ENCODE peak calls at places on chromosome 20, in nine cellular contexts. I is smooth muscle cell of the brain vasculature; W is uterus; Q is activated CD4-positive, alpha-beta T cell treated with anti-CD3 and anti-CD28 coated beads for 36 hours; K is H9; B is NCI-H1105; T is fibroblast of pulmonary artery; G is germinal center; L is stomach. M is an unnamed sample.

GRCh38 chr20:51434556-51435256 is 107.8 kb downstream of the NFATC2 start:
- DNase-seq in K (no peak), B (no peak), I (no peak), Q (no peak), G (no peak), W (no peak), T (peak), L (no peak), M (no peak)

GRCh38 chr20:35617397-35618031 is 1.9 kb downstream of the SPAG4 start:
- DNase-seq in W (peak), L (peak), G (peak), B (peak), Q (peak), K (peak), T (peak), I (no peak), M (peak)

GRCh38 chr20:49993301-49993751 is 10.5 kb downstream of the SNAI1 start:
- DNase-seq in T (peak), B (no peak), L (no peak), G (peak), K (no peak), W (no peak), I (no peak), Q (no peak), M (no peak)

GRCh38 chr20:571754-572331 is 28.3 kb upstream of the CSNK2A1 start:
- DNase-seq in G (no peak), K (peak), Q (no peak), W (peak), B (no peak), I (no peak), L (peak), T (peak), M (peak)

GRCh38 chr20:43947316-43947710 is 32.7 kb downstream of the TOX2 start:
- DNase-seq in T (no peak), G (no peak), L (no peak), B (no peak), W (no peak), I (no peak), Q (no peak), K (no peak), M (no peak)

GRCh38 chr20:53819973-53820451 is 226.4 kb upstream of the ZNF217 start:
- DNase-seq in G (no peak), B (no peak), K (no peak), W (no peak), L (peak), Q (no peak), T (no peak), I (no peak), M (no peak)

GRCh38 chr20:51399138-51399890 is 143.2 kb downstream of the NFATC2 start:
- DNase-seq in I (no peak), Q (no peak), K (no peak), T (no peak), B (no peak), W (no peak), G (no peak), L (no peak), M (no peak)

GRCh38 chr20:40897177-40897700 is 131.4 kb upstream of the TOP1 start:
- DNase-seq in G (no peak), K (no peak), I (peak), B (no peak), L (no peak), T (no peak), W (no peak), Q (no peak), M (peak)

GRCh38 chr20:25274481-25274880 is 26.6 kb downstream of the PYGB start:
- DNase-seq in W (peak), K (no peak), I (no peak), B (no peak), G (no peak), T (no peak), Q (peak), L (peak), M (no peak)

GRCh38 chr20:49147269-49147668 is 40.9 kb downstream of the STAU1 start:
- DNase-seq in K (no peak), I (no peak), Q (no peak), B (no peak), G (no peak), T (no peak), L (no peak), W (no peak), M (no peak)

GRCh38 chr20:46683939-46684750 is 5.1 kb downstream of the TP53RK start:
- DNase-seq in I (no peak), Q (peak), T (peak), B (peak), K (peak), L (peak), G (no peak), W (peak), M (peak)

GRCh38 chr20:47612670-47613069 is 111.0 kb downstream of the NCOA3 start:
- DNase-seq in G (no peak), I (no peak), Q (no peak), T (no peak), B (no peak), W (no peak), K (no peak), L (no peak), M (no peak)

GRCh38 chr20:46030290-46031013 is 1.4 kb downstream of the SLC12A5 start:
- DNase-seq in G (no peak), W (no peak), K (no peak), T (no peak), Q (no peak), I (no peak), L (no peak), B (no peak), M (peak)

GRCh38 chr20:43066061-43066575 is 123.6 kb downstream of the PTPRT start:
- DNase-seq in L (no peak), B (no peak), W (no peak), T (no peak), Q (no peak), G (no peak), K (no peak), I (no peak), M (no peak)

GRCh38 chr20:62161347-62161746 is 17.8 kb downstream of the SS18L1 start:
- DNase-seq in W (no peak), L (no peak), K (no peak), G (no peak), I (no peak), Q (no peak), T (peak), B (no peak), M (no peak)

GRCh38 chr20:46767127-46767761 is 57.8 kb downstream of the SLC2A10 start:
- DNase-seq in Q (peak), T (peak), L (peak), G (peak), K (peak), I (no peak), W (no peak), B (peak), M (no peak)

GRCh38 chr20:17680128-17680835 is 1.8 kb downstream of the RRBP1 start:
- DNase-seq in G (no peak), I (no peak), W (peak), K (no peak), B (no peak), Q (no peak), L (peak), T (peak), M (no peak)

GRCh38 chr20:22346716-22347115 is 237.7 kb downstream of the FOXA2 start:
- DNase-seq in G (no peak), B (no peak), T (no peak), I (no peak), K (no peak), W (no peak), Q (no peak), L (no peak), M (no peak)

GRCh38 chr20:4867036-4867435 is 134.3 kb downstream of the SLC23A2 start:
- DNase-seq in W (no peak), G (no peak), T (no peak), K (no peak), L (peak), I (no peak), B (no peak), Q (no peak), M (no peak)

GRCh38 chr20:38043512-38044300 is 10.2 kb downstream of the RPRD1B start:
- DNase-seq in W (no peak), Q (peak), I (no peak), G (no peak), K (no peak), L (no peak), B (no peak), T (peak), M (no peak)